ENCODE peak calls at places on chromosomes 13 and 19, in six cellular contexts. One of them, this sample, is unnamed.

GRCh38 chr13:110433014-110433413 is 125.9 kb downstream of the COL4A2 start:
- DNase-seq in A549: no peak
- DNase-seq in AG04450: no peak
- DNase-seq in tibial nerve: no peak
- DNase-seq in HL-60: no peak
- DNase-seq in upper lobe of left lung: no peak
- DNase-seq in this sample: no peak

GRCh38 chr19:3335431-3336350 is 30.7 kb upstream of the NFIC start:
- DNase-seq in AG04450: no peak
- DNase-seq in upper lobe of left lung: peak
- DNase-seq in HL-60: no peak
- DNase-seq in tibial nerve: no peak
- DNase-seq in A549: no peak
- DNase-seq in this sample: peak

GRCh38 chr19:48271531-48272151 is 1.8 kb downstream of the ZNF114 start:
- DNase-seq in AG04450: no peak
- DNase-seq in tibial nerve: no peak
- DNase-seq in A549: peak
- DNase-seq in upper lobe of left lung: peak
- DNase-seq in HL-60: peak
- DNase-seq in this sample: peak

GRCh38 chr19:5934779-5935472 is 20.9 kb downstream of the CAPS start:
- DNase-seq in AG04450: peak
- DNase-seq in tibial nerve: no peak
- DNase-seq in HL-60: no peak
- DNase-seq in upper lobe of left lung: no peak
- DNase-seq in A549: no peak
- DNase-seq in this sample: peak

GRCh38 chr13:75687145-75687763 is 51.1 kb downstream of the LMO7 start:
- DNase-seq in HL-60: no peak
- DNase-seq in AG04450: no peak
- DNase-seq in tibial nerve: no peak
- DNase-seq in upper lobe of left lung: no peak
- DNase-seq in A549: peak
- DNase-seq in this sample: peak

GRCh38 chr13:22050951-22051563 is 380.2 kb downstream of the FGF9 start:
- DNase-seq in HL-60: no peak
- DNase-seq in AG04450: no peak
- DNase-seq in A549: no peak
- DNase-seq in tibial nerve: no peak
- DNase-seq in upper lobe of left lung: no peak
- DNase-seq in this sample: no peak

GRCh38 chr19:2475018-2475701 is 767 bp upstream of the GADD45B start:
- DNase-seq in A549: peak
- DNase-seq in HL-60: no peak
- DNase-seq in AG04450: no peak
- DNase-seq in tibial nerve: peak
- DNase-seq in upper lobe of left lung: peak
- DNase-seq in this sample: peak

GRCh38 chr13:26529441-26529840 is 28.0 kb upstream of the WASF3 start:
- DNase-seq in tibial nerve: no peak
- DNase-seq in AG04450: peak
- DNase-seq in A549: peak
- DNase-seq in upper lobe of left lung: no peak
- DNase-seq in HL-60: no peak
- DNase-seq in this sample: peak

GRCh38 chr13:86282450-86282849 is 483.2 kb upstream of the SLITRK6 start:
- DNase-seq in tibial nerve: no peak
- DNase-seq in HL-60: no peak
- DNase-seq in A549: no peak
- DNase-seq in upper lobe of left lung: no peak
- DNase-seq in AG04450: no peak
- DNase-seq in this sample: peak

GRCh38 chr19:46818812-46819211 is 30.4 kb upstream of the SLC1A5 start:
- DNase-seq in tibial nerve: no peak
- DNase-seq in AG04450: no peak
- DNase-seq in upper lobe of left lung: no peak
- DNase-seq in HL-60: no peak
- DNase-seq in A549: peak
- DNase-seq in this sample: peak

GRCh38 chr19:4327252-4327876 is 11.3 kb downstream of the STAP2 start:
- DNase-seq in AG04450: no peak
- DNase-seq in A549: peak
- DNase-seq in tibial nerve: peak
- DNase-seq in HL-60: peak
- DNase-seq in upper lobe of left lung: peak
- DNase-seq in this sample: peak

GRCh38 chr19:547836-548720 is 4.2 kb downstream of the GZMM start:
- DNase-seq in A549: no peak
- DNase-seq in AG04450: no peak
- DNase-seq in HL-60: no peak
- DNase-seq in tibial nerve: no peak
- DNase-seq in upper lobe of left lung: no peak
- DNase-seq in this sample: no peak

GRCh38 chr19:1469200-1469935 is 9.6 kb downstream of the C19orf25 start:
- DNase-seq in A549: no peak
- DNase-seq in AG04450: no peak
- DNase-seq in upper lobe of left lung: no peak
- DNase-seq in tibial nerve: no peak
- DNase-seq in HL-60: no peak
- DNase-seq in this sample: no peak

GRCh38 chr13:99995503-99996176 is 14.1 kb downstream of the ZIC2 start:
- DNase-seq in tibial nerve: no peak
- DNase-seq in A549: no peak
- DNase-seq in AG04450: no peak
- DNase-seq in HL-60: no peak
- DNase-seq in upper lobe of left lung: no peak
- DNase-seq in this sample: no peak

GRCh38 chr13:24997367-24997967 is 98.5 kb upstream of the PABPC3 start:
- DNase-seq in HL-60: no peak
- DNase-seq in AG04450: no peak
- DNase-seq in upper lobe of left lung: no peak
- DNase-seq in A549: peak
- DNase-seq in tibial nerve: no peak
- DNase-seq in this sample: peak

DNA sequence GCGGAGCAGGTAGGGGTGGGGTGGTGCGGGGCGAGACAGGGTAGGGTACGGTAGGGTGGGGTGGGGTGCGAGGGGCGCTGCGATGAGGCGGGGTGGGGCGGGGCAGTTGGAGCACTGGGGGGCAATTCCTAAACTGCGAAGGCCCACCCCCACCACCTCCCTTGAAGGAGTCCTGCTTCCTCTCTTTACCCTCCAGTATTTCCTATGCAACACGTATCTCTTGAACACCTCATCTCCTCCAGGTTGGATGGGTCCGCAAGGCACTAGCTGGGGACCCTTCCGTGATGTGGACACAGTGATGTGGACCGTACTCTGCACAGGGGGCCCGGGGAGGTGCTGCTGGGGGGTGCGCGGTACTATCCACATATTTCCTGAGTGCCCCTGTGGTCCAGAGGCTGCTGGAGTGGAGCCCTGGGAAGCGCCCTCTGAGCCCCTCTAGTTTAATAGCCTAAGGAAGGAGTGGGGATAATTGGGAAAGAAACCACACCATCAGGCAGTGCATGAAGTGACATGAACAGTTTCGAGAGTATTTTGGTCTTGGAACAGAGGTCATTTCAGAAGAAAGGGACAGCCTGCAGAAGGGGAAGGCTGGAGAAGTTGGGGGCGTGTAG is 1.1 kb downstream of the IL17D start:
- DNase-seq in tibial nerve: no peak
- DNase-seq in A549: no peak
- DNase-seq in upper lobe of left lung: no peak
- DNase-seq in HL-60: no peak
- DNase-seq in AG04450: no peak
- DNase-seq in this sample: no peak
- TF ChIP-seq CTCF in tibial nerve: no peak
- TF ChIP-seq CTCF in A549: no peak
- TF ChIP-seq CTCF in upper lobe of left lung: no peak
- TF ChIP-seq CTCF in HL-60: no peak
- TF ChIP-seq CTCF in AG04450: no peak
- TF ChIP-seq CTCF in this sample: no peak

GRCh38 chr19:35755160-35755549 is 1.7 kb downstream of the HSPB6 start:
- DNase-seq in upper lobe of left lung: no peak
- DNase-seq in AG04450: no peak
- DNase-seq in HL-60: no peak
- DNase-seq in tibial nerve: no peak
- DNase-seq in A549: no peak
- DNase-seq in this sample: no peak
- H3K4me3 ChIP-seq in upper lobe of left lung: peak
- H3K4me3 ChIP-seq in AG04450: peak
- H3K4me3 ChIP-seq in HL-60: no peak
- H3K4me3 ChIP-seq in tibial nerve: no peak
- H3K4me3 ChIP-seq in A549: no peak
- H3K4me3 ChIP-seq in this sample: peak

GRCh38 chr19:34454685-34455084 is 26.5 kb downstream of the UBA2 start:
- DNase-seq in tibial nerve: no peak
- DNase-seq in upper lobe of left lung: no peak
- DNase-seq in AG04450: no peak
- DNase-seq in HL-60: no peak
- DNase-seq in A549: no peak
- DNase-seq in this sample: no peak
- TF ChIP-seq CTCF in tibial nerve: no peak
- TF ChIP-seq CTCF in upper lobe of left lung: no peak
- TF ChIP-seq CTCF in AG04450: no peak
- TF ChIP-seq CTCF in HL-60: no peak
- TF ChIP-seq CTCF in A549: no peak
- TF ChIP-seq CTCF in this sample: no peak

GRCh38 chr19:36574762-36575161 is 1.7 kb upstream of the ZNF529 start:
- DNase-seq in AG04450: no peak
- DNase-seq in HL-60: no peak
- DNase-seq in upper lobe of left lung: no peak
- DNase-seq in A549: no peak
- DNase-seq in tibial nerve: no peak
- DNase-seq in this sample: no peak
- H3K4me3 ChIP-seq in AG04450: peak
- H3K4me3 ChIP-seq in HL-60: no peak
- H3K4me3 ChIP-seq in upper lobe of left lung: no peak
- H3K4me3 ChIP-seq in A549: no peak
- H3K4me3 ChIP-seq in tibial nerve: no peak
- H3K4me3 ChIP-seq in this sample: no peak

GRCh38 chr13:48839171-48839570 is 136.5 kb upstream of the FNDC3A start:
- DNase-seq in HL-60: no peak
- DNase-seq in upper lobe of left lung: no peak
- DNase-seq in A549: no peak
- DNase-seq in AG04450: no peak
- DNase-seq in tibial nerve: no peak
- DNase-seq in this sample: peak
- TF ChIP-seq CTCF in HL-60: no peak
- TF ChIP-seq CTCF in upper lobe of left lung: no peak
- TF ChIP-seq CTCF in A549: no peak
- TF ChIP-seq CTCF in AG04450: no peak
- TF ChIP-seq CTCF in tibial nerve: no peak
- TF ChIP-seq CTCF in this sample: no peak

GRCh38 chr19:36009633-36010379 is 1.2 kb upstream of the SYNE4 start:
- DNase-seq in HL-60: no peak
- DNase-seq in upper lobe of left lung: no peak
- DNase-seq in tibial nerve: no peak
- DNase-seq in A549: no peak
- DNase-seq in AG04450: no peak
- DNase-seq in this sample: no peak

GRCh38 chr19:36008336-36008978 is at the start of gene SYNE4:
- DNase-seq in tibial nerve: no peak
- DNase-seq in HL-60: no peak
- DNase-seq in upper lobe of left lung: peak
- DNase-seq in A549: peak
- DNase-seq in AG04450: no peak
- DNase-seq in this sample: no peak

GRCh38 chr19:36006955-36007354 is 1.7 kb downstream of the SYNE4 start:
- DNase-seq in upper lobe of left lung: no peak
- DNase-seq in A549: no peak
- DNase-seq in tibial nerve: no peak
- DNase-seq in AG04450: no peak
- DNase-seq in HL-60: no peak
- DNase-seq in this sample: no peak

GRCh38 chr19:36010402-36010801 is 1.8 kb upstream of the SYNE4 start:
- DNase-seq in HL-60: no peak
- DNase-seq in A549: no peak
- DNase-seq in tibial nerve: no peak
- DNase-seq in AG04450: no peak
- DNase-seq in upper lobe of left lung: no peak
- DNase-seq in this sample: no peak

DNA sequence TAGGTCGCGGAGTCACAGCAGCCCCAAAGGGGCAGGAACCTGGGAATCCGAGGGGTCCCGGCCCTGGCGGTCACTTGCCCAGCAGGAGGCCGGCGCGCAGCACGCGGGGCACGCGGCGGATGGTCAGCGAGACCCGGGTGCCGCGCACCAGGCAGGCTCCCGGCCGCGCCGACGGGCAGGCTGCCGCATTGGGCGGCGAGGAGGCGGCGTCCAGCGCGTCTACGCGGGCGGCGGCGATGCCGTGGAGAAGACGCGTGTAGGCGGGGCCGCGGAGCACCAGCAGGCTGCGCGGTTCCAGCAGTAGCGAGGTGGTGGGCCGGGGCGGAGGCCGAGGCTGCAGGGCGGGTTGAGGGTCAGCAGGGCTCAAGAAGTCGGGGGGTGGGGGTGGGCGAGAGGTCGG is 607 bp upstream of the SYNE4 start:
- DNase-seq in tibial nerve: peak
- DNase-seq in A549: peak
- DNase-seq in upper lobe of left lung: peak
- DNase-seq in AG04450: peak
- DNase-seq in HL-60: no peak
- DNase-seq in this sample: peak
- H3K4me3 ChIP-seq in tibial nerve: peak
- H3K4me3 ChIP-seq in A549: peak
- H3K4me3 ChIP-seq in upper lobe of left lung: peak
- H3K4me3 ChIP-seq in AG04450: peak
- H3K4me3 ChIP-seq in HL-60: no peak
- H3K4me3 ChIP-seq in this sample: peak

GRCh38 chr19:31357315-31357673 is 8.1 kb upstream of the TSHZ3 start:
- DNase-seq in tibial nerve: no peak
- DNase-seq in HL-60: no peak
- DNase-seq in AG04450: no peak
- DNase-seq in upper lobe of left lung: no peak
- DNase-seq in A549: no peak
- DNase-seq in this sample: no peak
- TF ChIP-seq CTCF in tibial nerve: no peak
- TF ChIP-seq CTCF in HL-60: no peak
- TF ChIP-seq CTCF in AG04450: no peak
- TF ChIP-seq CTCF in upper lobe of left lung: no peak
- TF ChIP-seq CTCF in A549: no peak
- TF ChIP-seq CTCF in this sample: no peak

DNA sequence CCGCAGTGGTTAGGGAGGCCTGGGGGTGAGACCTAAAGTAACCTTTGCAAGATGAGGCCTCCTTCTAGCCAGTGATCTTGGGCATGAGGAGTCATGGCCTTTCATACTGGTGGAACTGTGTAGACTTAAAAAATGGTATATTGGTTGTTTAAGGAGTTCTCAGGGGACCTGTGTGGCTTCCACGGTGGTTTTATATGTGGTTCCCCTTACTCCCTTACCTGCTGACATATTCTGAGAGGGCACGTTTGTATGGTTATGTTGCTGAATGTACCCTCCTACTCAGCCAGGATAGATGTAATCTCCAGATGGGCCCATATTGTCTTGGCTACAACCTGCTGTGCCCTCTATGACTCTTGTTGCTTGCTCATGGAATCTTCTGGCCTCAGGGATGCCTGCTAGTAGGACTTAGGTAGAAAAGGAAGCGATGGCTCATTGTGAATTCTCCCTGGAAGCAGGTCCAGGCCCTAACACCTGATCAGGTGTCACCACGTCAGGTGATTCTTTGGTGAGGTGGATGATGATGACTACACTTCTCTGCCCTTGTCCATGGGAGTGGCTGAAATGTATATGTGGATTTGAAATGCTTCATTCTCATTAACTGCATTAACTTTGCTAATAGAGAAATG is 1.8 kb downstream of the ZNF460 start:
- DNase-seq in AG04450: no peak
- DNase-seq in A549: no peak
- DNase-seq in upper lobe of left lung: no peak
- DNase-seq in tibial nerve: no peak
- DNase-seq in HL-60: no peak
- DNase-seq in this sample: no peak
- H3K4me3 ChIP-seq in AG04450: peak
- H3K4me3 ChIP-seq in A549: peak
- H3K4me3 ChIP-seq in upper lobe of left lung: peak
- H3K4me3 ChIP-seq in tibial nerve: no peak
- H3K4me3 ChIP-seq in HL-60: peak
- H3K4me3 ChIP-seq in this sample: no peak